ENCODE peak calls at places on chromosome 12, in seven cellular contexts. C is trophoblast cell, Z is H9, P is neuronal stem cell, O is IMR-90, B is mesenchymal stem cell, D is H1. Q is an unnamed sample.

GRCh38 chr12:18224745-18225144 is 36.6 kb upstream of the PIK3C2G start:
- DNase-seq in C (peak), Z (no peak), P (peak), O (peak), B (peak), D (peak), Q (peak)

GRCh38 chr12:93115198-93115601 is 186.1 kb upstream of the EEA1 start:
- DNase-seq in C (no peak), Z (no peak), P (no peak), O (no peak), B (no peak), D (no peak), Q (peak)

GRCh38 chr12:104720346-104721064 is 237.6 kb downstream of the SLC41A2 start:
- DNase-seq in C (no peak), Z (no peak), P (no peak), O (peak), B (peak), D (no peak), Q (no peak)

GRCh38 chr12:48717252-48717695 is 767 bp upstream of the CCNT1 start:
- DNase-seq in C (peak), Z (no peak), P (peak), O (peak), B (peak), D (no peak), Q (peak)

GRCh38 chr12:52230364-52231281 is 2.4 kb upstream of the KRT7 start:
- DNase-seq in C (peak), Z (no peak), P (no peak), O (peak), B (peak), D (no peak), Q (peak)

GRCh38 chr12:110465024-110465423 is 3.0 kb downstream of the GPN3 start:
- DNase-seq in C (no peak), Z (no peak), P (no peak), O (no peak), B (no peak), D (no peak), Q (no peak)

GRCh38 chr12:109102491-109102890 is 5.1 kb downstream of the UNG start:
- DNase-seq in C (no peak), Z (no peak), P (no peak), O (no peak), B (no peak), D (no peak), Q (no peak)

GRCh38 chr12:82300611-82301010 is 57.6 kb downstream of the CCDC59 start:
- DNase-seq in C (no peak), Z (no peak), P (no peak), O (no peak), B (peak), D (no peak), Q (peak)

GRCh38 chr12:131035268-131035681 is 81.6 kb downstream of the ADGRD1 start:
- DNase-seq in C (no peak), Z (no peak), P (no peak), O (no peak), B (no peak), D (no peak), Q (no peak)

GRCh38 chr12:6426882-6427671 is 17.7 kb upstream of the CD27 start:
- DNase-seq in C (no peak), Z (no peak), P (no peak), O (no peak), B (no peak), D (no peak), Q (no peak)

GRCh38 chr12:85441740-85442139 is 161.7 kb downstream of the ALX1 start:
- DNase-seq in C (no peak), Z (no peak), P (no peak), O (peak), B (no peak), D (no peak), Q (no peak)

GRCh38 chr12:75813066-75813465 is 218.5 kb downstream of the PHLDA1 start:
- DNase-seq in C (no peak), Z (no peak), P (no peak), O (no peak), B (no peak), D (no peak), Q (no peak)

GRCh38 chr12:113980054-113980453 is 13.9 kb upstream of the RBM19 start:
- DNase-seq in C (no peak), Z (no peak), P (no peak), O (no peak), B (no peak), D (no peak), Q (no peak)

GRCh38 chr12:24172031-24172772 is 222.7 kb upstream of the SOX5 start:
- DNase-seq in C (peak), Z (peak), P (no peak), O (no peak), B (no peak), D (no peak), Q (peak)

GRCh38 chr12:6750506-6750905 is 2.4 kb downstream of the MLF2 start:
- DNase-seq in C (no peak), Z (no peak), P (no peak), O (no peak), B (no peak), D (no peak), Q (no peak)

GRCh38 chr12:84070311-84070710 is 842.3 kb downstream of the SLC6A15 start:
- DNase-seq in C (no peak), Z (no peak), P (no peak), O (peak), B (peak), D (no peak), Q (no peak)

GRCh38 chr12:21659383-21659782 is 1.7 kb upstream of the LDHB start:
- DNase-seq in C (peak), Z (no peak), P (no peak), O (no peak), B (no peak), D (no peak), Q (peak)

GRCh38 chr12:64610092-64610659 is at the start of gene RASSF3:
- DNase-seq in C (peak), Z (peak), P (peak), O (peak), B (peak), D (no peak), Q (peak)

GRCh38 chr12:5073838-5074237 is 30.2 kb downstream of the KCNA5 start:
- DNase-seq in C (no peak), Z (peak), P (no peak), O (peak), B (no peak), D (no peak), Q (peak)

GRCh38 chr12:119096429-119097202 is 82.1 kb upstream of the HSPB8 start:
- DNase-seq in C (peak), Z (peak), P (peak), O (no peak), B (no peak), D (no peak), Q (peak)

GRCh38 chr12:38384816-38385491 is 68.4 kb downstream of the ALG10B start:
- DNase-seq in C (peak), Z (peak), P (no peak), O (no peak), B (no peak), D (peak), Q (peak)

GRCh38 chr12:114933428-114934160 is 249.6 kb upstream of the TBX3 start:
- DNase-seq in C (peak), Z (no peak), P (no peak), O (peak), B (peak), D (no peak), Q (peak)

GRCh38 chr12:11862794-11863193 is 207.9 kb upstream of the BCL2L14 start:
- DNase-seq in C (peak), Z (no peak), P (no peak), O (peak), B (peak), D (no peak), Q (peak)

GRCh38 chr12:109212460-109213115 is 96.2 kb downstream of the ACACB start:
- DNase-seq in C (no peak), Z (no peak), P (no peak), O (no peak), B (no peak), D (no peak), Q (no peak)

GRCh38 chr12:131860472-131861260 is 32.5 kb downstream of the MMP17 start:
- DNase-seq in C (peak), Z (peak), P (peak), O (peak), B (peak), D (no peak), Q (peak)

GRCh38 chr12:127822743-127823433 is 444.1 kb upstream of the TMEM132C start:
- DNase-seq in C (no peak), Z (no peak), P (no peak), O (no peak), B (no peak), D (no peak), Q (no peak)

GRCh38 chr12:118850244-118850825 is 131.0 kb upstream of the SRRM4 start:
- DNase-seq in C (peak), Z (peak), P (peak), O (no peak), B (no peak), D (peak), Q (peak)

GRCh38 chr12:34236073-34236472 is 213.8 kb downstream of the ALG10 start:
- DNase-seq in C (no peak), Z (no peak), P (no peak), O (no peak), B (no peak), D (no peak), Q (no peak)

GRCh38 chr12:67154876-67155275 is 114.3 kb upstream of the CAND1 start:
- DNase-seq in C (no peak), Z (no peak), P (no peak), O (no peak), B (no peak), D (no peak), Q (no peak)

GRCh38 chr12:117441751-117442150 is 80.3 kb upstream of the NOS1 start:
- DNase-seq in C (no peak), Z (peak), P (no peak), O (no peak), B (no peak), D (no peak), Q (peak)

GRCh38 chr12:54200412-54200811 is 11.6 kb upstream of the SMUG1 start:
- DNase-seq in C (no peak), Z (no peak), P (no peak), O (no peak), B (no peak), D (no peak), Q (no peak)

GRCh38 chr12:125148316-125148715 is 83.1 kb downstream of the AACS start:
- DNase-seq in C (peak), Z (no peak), P (no peak), O (no peak), B (no peak), D (no peak), Q (no peak)

GRCh38 chr12:108103087-108103486 is 26.0 kb upstream of the WSCD2 start:
- DNase-seq in C (no peak), Z (no peak), P (no peak), O (no peak), B (no peak), D (no peak), Q (no peak)

GRCh38 chr12:108101605-108102175 is 27.4 kb upstream of the WSCD2 start:
- DNase-seq in C (no peak), Z (no peak), P (no peak), O (no peak), B (no peak), D (no peak), Q (no peak)

GRCh38 chr12:108104657-108105056 is 24.4 kb upstream of the WSCD2 start:
- DNase-seq in C (no peak), Z (no peak), P (no peak), O (no peak), B (no peak), D (no peak), Q (no peak)

GRCh38 chr12:108103517-108103916 is 25.6 kb upstream of the WSCD2 start:
- DNase-seq in C (no peak), Z (no peak), P (no peak), O (no peak), B (no peak), D (no peak), Q (no peak)

DNA sequence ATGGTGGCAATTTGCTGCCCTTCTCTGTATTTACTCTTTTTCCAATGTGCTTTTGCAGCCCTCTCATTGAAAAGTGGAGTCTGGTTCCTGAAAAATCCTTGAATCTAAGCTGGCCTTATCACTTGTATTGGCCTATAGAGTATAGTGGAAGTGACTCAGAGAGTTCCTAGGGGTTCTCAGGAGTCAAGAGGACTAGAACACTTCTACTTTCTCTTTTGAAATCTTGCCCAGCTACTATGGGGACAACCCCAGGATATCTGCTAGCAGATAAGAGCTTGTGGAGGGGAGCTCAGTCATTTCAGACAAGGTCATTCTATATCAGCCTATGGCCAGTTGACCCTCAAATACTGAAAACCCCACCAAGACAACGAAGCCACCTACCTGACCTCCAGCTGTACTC is 26.7 kb upstream of the WSCD2 start:
- DNase-seq in C (no peak), Z (no peak), P (no peak), O (no peak), B (no peak), D (no peak), Q (no peak)
- H2BK120ac ChIP-seq in C (no peak), Z (no peak), P (no peak), O (no peak), B (no peak), D (no peak), Q (no peak)

GRCh38 chr12:116291218-116291617 is 13.7 kb upstream of the MED13L start:
- DNase-seq in C (no peak), Z (no peak), P (no peak), O (no peak), B (no peak), D (no peak), Q (no peak)
- H2BK120ac ChIP-seq in C (no peak), Z (no peak), P (no peak), O (no peak), B (no peak), D (no peak), Q (no peak)

DNA sequence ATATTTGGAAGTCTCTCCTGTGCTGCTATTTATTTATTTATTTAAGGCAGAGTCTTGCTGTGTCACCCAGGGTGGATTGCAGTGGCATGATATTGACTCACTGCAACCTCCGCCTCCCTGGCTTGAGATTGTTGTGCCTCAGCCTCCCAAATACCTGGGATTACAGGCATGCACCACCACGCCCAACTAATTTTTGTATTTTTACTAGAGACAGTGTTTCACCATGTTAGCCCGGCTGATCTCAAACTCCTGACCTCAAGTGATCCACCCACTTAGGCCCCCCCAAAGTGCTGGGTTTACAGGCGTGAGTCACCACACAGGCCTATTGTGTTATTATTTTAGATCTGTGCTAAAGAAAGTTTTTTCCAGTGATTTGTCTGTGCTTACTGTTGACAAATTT is 225.2 kb downstream of the CCER1 start:
- DNase-seq in C (peak), Z (no peak), P (no peak), O (peak), B (peak), D (no peak), Q (peak)
- H2BK120ac ChIP-seq in C (no peak), Z (no peak), P (no peak), O (no peak), B (no peak), D (no peak), Q (no peak)

DNA sequence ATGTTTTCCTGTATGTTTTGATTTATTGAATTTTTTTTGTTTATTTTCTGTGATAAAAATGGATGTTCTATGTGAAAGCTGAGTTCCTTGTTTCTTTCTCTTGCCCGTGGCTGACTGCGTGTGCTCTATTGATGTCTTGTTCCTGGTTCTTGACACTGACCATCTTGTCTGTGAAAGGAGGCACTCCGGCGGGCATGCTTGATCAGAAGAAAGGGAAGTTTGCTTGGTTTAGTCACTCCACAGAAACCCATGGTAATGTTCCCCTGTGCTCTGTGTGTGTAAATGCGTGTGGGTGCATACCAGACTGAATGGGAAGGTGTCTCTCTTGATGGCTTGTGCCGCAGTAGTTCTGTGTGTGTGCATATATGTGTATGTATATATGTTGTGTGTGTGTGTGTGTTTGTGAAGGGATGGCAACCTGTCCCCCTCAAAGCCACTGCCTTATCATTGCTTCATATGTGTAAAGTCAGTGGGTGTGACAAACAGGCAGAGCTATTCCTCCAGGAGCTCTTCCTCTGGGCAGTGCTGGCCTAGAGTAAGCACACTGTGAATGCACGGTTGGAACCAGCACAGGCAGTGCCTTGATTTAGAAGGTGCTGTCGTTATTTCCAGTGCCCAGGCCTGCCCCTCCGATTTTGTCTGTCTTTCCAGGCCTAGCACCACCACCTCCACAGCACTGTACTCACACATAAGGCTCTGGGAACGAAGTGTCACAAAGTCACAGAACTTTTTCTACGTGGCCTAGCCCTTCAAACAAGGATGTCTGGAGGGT is 247.3 kb upstream of the FKBP4 start:
- DNase-seq in C (no peak), Z (no peak), P (no peak), O (no peak), B (no peak), D (no peak), Q (no peak)
- H2BK120ac ChIP-seq in C (no peak), Z (no peak), P (no peak), O (no peak), B (no peak), D (no peak), Q (no peak)

GRCh38 chr12:15689751-15690191 is 99.4 kb downstream of the EPS8 start:
- DNase-seq in C (no peak), Z (no peak), P (no peak), O (no peak), B (no peak), D (no peak), Q (no peak)
- H2BK120ac ChIP-seq in C (no peak), Z (no peak), P (no peak), O (no peak), B (no peak), D (no peak), Q (no peak)

Q was measured in mesendoderm.